ENCODE peak calls at places on chromosomes 13 and 19, in four cellular contexts. C is heart left ventricle, R is transverse colon, V is upper lobe of left lung. E is an unnamed sample.

GRCh38 chr13:98468352-98468751 is 108.6 kb downstream of the STK24 start:
- DNase-seq in C (no peak), R (no peak), V (no peak), E (no peak)

GRCh38 chr19:35000647-35001501 is 751 bp downstream of the GRAMD1A start:
- DNase-seq in C (no peak), R (peak; percentile 53), V (no peak), E (peak; percentile 73)

GRCh38 chr13:110555601-110556223 is 5.8 kb downstream of the RAB20 start:
- DNase-seq in C (no peak), R (peak; percentile 44), V (peak; percentile 68), E (peak; percentile 51)

GRCh38 chr19:55041627-55042343 is 3.7 kb upstream of the GP6 start:
- DNase-seq in C (no peak), R (no peak), V (no peak), E (no peak)

GRCh38 chr13:23433171-23434153 is at the start of gene SACS:
- DNase-seq in C (peak; percentile 58), R (no peak), V (no peak), E (no peak)

GRCh38 chr19:14686411-14686810 is 3.4 kb upstream of the ZNF333 start:
- DNase-seq in C (no peak), R (peak; percentile 17), V (peak; percentile 32), E (peak; percentile 25)

GRCh38 chr13:94658926-94659649 is 53.3 kb downstream of the SOX21 start:
- DNase-seq in C (no peak), R (no peak), V (no peak), E (no peak)

GRCh38 chr13:23901365-23901764 is 4.1 kb upstream of the C1QTNF9B start:
- DNase-seq in C (no peak), R (no peak), V (no peak), E (no peak)

GRCh38 chr19:15575406-15575805 is 39.6 kb upstream of the CYP4F8 start:
- DNase-seq in C (no peak), R (no peak), V (no peak), E (peak; percentile 17)

GRCh38 chr19:35533822-35534521 is 716 bp downstream of the GAPDHS start:
- DNase-seq in C (no peak), R (peak; percentile 49), V (peak; percentile 68), E (peak; percentile 70)

GRCh38 chr13:41492432-41493267 is 35.3 kb downstream of the RGCC start:
- DNase-seq in C (no peak), R (no peak), V (no peak), E (no peak)

GRCh38 chr19:534088-534487 is 2.5 kb downstream of the CDC34 start:
- DNase-seq in C (no peak), R (peak; percentile 14), V (no peak), E (no peak)

GRCh38 chr19:5917431-5918107 is 3.5 kb downstream of the CAPS start:
- DNase-seq in C (no peak), R (no peak), V (no peak), E (no peak)

GRCh38 chr19:30408734-30409301 is 36.6 kb downstream of the ZNF536 start:
- DNase-seq in C (no peak), R (no peak), V (no peak), E (no peak)

GRCh38 chr13:71828117-71828516 is 38.9 kb downstream of the DACH1 start:
- DNase-seq in C (no peak), R (no peak), V (no peak), E (no peak)

GRCh38 chr13:106867249-106867648 is 299.3 kb upstream of the ARGLU1 start:
- DNase-seq in C (no peak), R (no peak), V (no peak), E (no peak)

GRCh38 chr13:20706661-20707060 is 3.2 kb downstream of the IL17D start:
- DNase-seq in C (no peak), R (no peak), V (no peak), E (no peak)

GRCh38 chr13:102380012-102380411 is 21.8 kb downstream of the FGF14 start:
- DNase-seq in C (no peak), R (no peak), V (no peak), E (no peak)

GRCh38 chr13:19952850-19953249 is 5.7 kb upstream of the ZMYM2 start:
- DNase-seq in C (no peak), R (no peak), V (no peak), E (no peak)

GRCh38 chr19:39238209-39238608 is 6.6 kb downstream of the IFNL3 start:
- DNase-seq in C (no peak), R (no peak), V (no peak), E (no peak)

GRCh38 chr19:13169769-13170168 is 19.6 kb downstream of the IER2 start:
- DNase-seq in C (no peak), R (peak; percentile 60), V (no peak), E (peak; percentile 54)

GRCh38 chr19:22528956-22529355 is 105.2 kb upstream of the ZNF492 start:
- DNase-seq in C (no peak), R (no peak), V (no peak), E (no peak)

GRCh38 chr13:102309110-102309509 is 92.7 kb downstream of the FGF14 start:
- DNase-seq in C (no peak), R (no peak), V (peak; percentile 53), E (no peak)

GRCh38 chr19:38650911-38651584 is 3.6 kb downstream of the ACTN4 start:
- DNase-seq in C (no peak), R (no peak), V (peak; percentile 70), E (no peak)

GRCh38 chr19:16447015-16447384 is 24.8 kb downstream of the EPS15L1 start:
- DNase-seq in C (peak; percentile 82), R (peak; percentile 50), V (peak; percentile 94), E (peak; percentile 89)

GRCh38 chr19:7533281-7533819 is 2.2 kb upstream of the PNPLA6 start:
- DNase-seq in C (peak; percentile 90), R (peak; percentile 62), V (peak; percentile 43), E (peak; percentile 64)

DNA sequence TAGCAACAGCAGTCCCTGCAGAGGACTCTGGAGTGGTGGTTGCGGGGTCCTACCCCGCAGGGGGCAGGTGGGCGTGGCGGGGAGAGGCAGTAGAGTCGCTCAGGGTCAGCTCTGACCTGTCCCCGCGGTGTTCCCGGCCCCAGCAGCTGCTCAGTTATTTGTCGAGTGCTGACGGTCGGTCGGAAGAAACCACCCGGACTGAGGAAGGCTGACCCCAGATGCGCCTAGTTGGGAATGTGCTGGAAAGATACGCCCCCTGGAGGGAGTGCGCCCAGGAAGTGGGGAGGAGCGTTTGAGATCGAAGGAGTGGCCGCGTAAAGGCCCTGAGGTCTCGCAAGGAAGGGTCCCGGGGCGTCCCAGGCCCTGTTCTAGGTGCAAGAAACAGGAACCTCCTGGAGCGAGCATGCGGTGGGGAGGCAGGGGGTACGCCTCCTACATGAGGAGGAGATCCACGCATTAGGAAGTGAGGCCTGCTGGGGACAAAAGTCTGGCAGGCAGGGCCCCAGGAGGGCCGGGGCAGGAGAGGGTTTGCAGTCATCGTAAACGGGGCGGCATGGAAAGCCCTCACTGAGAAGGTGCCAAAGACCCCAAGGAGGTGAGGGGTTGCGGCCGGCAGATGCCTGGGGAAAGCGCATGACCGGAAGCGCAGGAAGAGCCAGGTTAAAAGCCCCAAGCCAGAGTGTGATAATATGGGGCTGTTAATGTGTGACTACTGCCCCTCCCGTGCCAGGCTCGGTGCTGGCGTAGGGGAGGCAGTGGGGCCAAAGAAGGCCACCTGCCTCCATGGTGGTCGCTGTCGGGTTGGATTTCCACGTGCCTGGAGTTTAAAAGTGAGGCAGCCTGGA is 9.1 kb downstream of the CCDC8 start:
- DNase-seq in C (peak; percentile 71), R (peak; percentile 63), V (peak; percentile 40), E (no peak)
- TF ChIP-seq POLR2A in C (no peak), R (peak; percentile 11), V (no peak), E (no peak)

GRCh38 chr19:57410748-57411671 is at the start of gene ZNF17:
- DNase-seq in C (peak; percentile 94), R (peak; percentile 94), V (peak; percentile 95), E (peak; percentile 95)
- TF ChIP-seq POLR2A in C (no peak), R (peak; percentile 35), V (peak; percentile 56), E (no peak)

GRCh38 chr13:44918323-44919102 is 70.8 kb downstream of the NUFIP1 start:
- DNase-seq in C (peak; percentile 95), R (peak; percentile 91), V (peak; percentile 94), E (peak; percentile 95)

GRCh38 chr13:44915962-44916361 is 73.3 kb downstream of the NUFIP1 start:
- DNase-seq in C (no peak), R (no peak), V (no peak), E (no peak)

GRCh38 chr13:44919103-44919804 is 70.0 kb downstream of the NUFIP1 start:
- DNase-seq in C (no peak), R (no peak), V (no peak), E (no peak)

GRCh38 chr13:44920013-44920412 is 69.3 kb downstream of the NUFIP1 start:
- DNase-seq in C (no peak), R (no peak), V (no peak), E (no peak)

DNA sequence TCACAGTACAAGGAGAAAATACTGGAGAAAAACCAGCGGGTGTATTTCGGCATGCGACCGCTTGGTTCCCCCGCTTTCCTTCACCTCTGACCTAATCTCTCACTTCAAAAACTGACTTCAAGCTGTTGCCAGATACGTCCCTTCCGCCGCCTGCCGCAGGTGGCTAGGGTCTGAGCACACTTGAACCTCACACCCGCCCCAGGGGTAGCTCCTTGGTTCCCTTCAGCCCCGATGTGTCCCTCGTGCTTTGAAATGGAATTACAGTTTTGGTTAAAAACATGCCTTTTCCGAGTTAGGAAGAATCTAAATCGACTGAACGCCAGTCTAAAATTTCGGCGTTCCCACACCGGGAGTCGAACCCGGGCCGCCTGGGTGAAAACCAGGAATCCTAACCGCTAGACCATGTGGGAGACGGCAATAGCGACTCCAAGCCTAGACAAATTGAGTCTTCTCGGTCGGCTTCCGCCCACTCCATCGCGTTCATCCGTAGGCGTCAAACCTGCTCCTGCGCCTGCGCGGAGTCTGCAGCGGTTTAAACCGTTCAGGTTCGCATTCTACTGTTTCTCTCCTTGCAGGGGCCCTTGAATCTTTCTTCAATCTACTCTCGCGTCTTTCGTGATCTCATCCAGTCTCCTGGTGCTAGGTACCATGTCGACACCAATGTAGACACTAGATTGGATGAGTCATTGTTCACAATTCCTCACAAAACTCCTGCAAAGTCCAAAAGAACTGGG is 71.5 kb downstream of the NUFIP1 start:
- DNase-seq in C (peak; percentile 97), R (peak; percentile 98), V (peak; percentile 95), E (peak; percentile 93)
- TF ChIP-seq POLR2A in C (no peak), R (no peak), V (peak; percentile 72), E (no peak)

GRCh38 chr13:97432232-97432916 is 1.6 kb upstream of the RAP2A start:
- DNase-seq in C (no peak), R (no peak), V (no peak), E (no peak)
- TF ChIP-seq POLR2A in C (no peak), R (no peak), V (no peak), E (no peak)

GRCh38 chr19:46886546-46887239 is 25.9 kb downstream of the ARHGAP35 start:
- DNase-seq in C (no peak), R (no peak), V (no peak), E (no peak)

GRCh38 chr19:46887240-46887782 is 26.5 kb downstream of the ARHGAP35 start:
- DNase-seq in C (no peak), R (no peak), V (no peak), E (no peak)

GRCh38 chr19:46892252-46893179 is 31.7 kb downstream of the ARHGAP35 start:
- DNase-seq in C (no peak), R (no peak), V (no peak), E (no peak)

GRCh38 chr19:46885411-46885810 is 24.6 kb downstream of the ARHGAP35 start:
- DNase-seq in C (no peak), R (no peak), V (no peak), E (no peak)

GRCh38 chr19:46890423-46891170 is 29.8 kb downstream of the ARHGAP35 start:
- DNase-seq in C (no peak), R (no peak), V (no peak), E (no peak)
- TF ChIP-seq POLR2A in C (no peak), R (no peak), V (no peak), E (no peak)

GRCh38 chr13:113209336-113209879 is at the start of gene CUL4A:
- DNase-seq in C (peak; percentile 89), R (peak; percentile 86), V (peak; percentile 74), E (peak; percentile 67)
- TF ChIP-seq POLR2A in C (no peak), R (no peak), V (no peak), E (no peak)

E was measured in Peyer's patch.